ENCODE peak calls at places on chromosomes 16 and 17, in four cellular contexts. One of them, this sample, is unnamed.

GRCh38 chr16:75109732-75110243 is 6.8 kb downstream of the LDHD start:
- DNase-seq in mammary epithelial cell: peak
- DNase-seq in left lung: peak
- DNase-seq in right atrium auricular region: no peak
- DNase-seq in this sample: no peak

GRCh38 chr17:30716461-30717289 is 107.8 kb downstream of the CRLF3 start:
- DNase-seq in right atrium auricular region: no peak
- DNase-seq in mammary epithelial cell: no peak
- DNase-seq in left lung: peak
- DNase-seq in this sample: no peak

GRCh38 chr17:55261311-55261710 is 3.4 kb upstream of the HLF start:
- DNase-seq in right atrium auricular region: no peak
- DNase-seq in left lung: no peak
- DNase-seq in mammary epithelial cell: no peak
- DNase-seq in this sample: no peak

GRCh38 chr17:17504341-17505140 is 8.3 kb upstream of the RASD1 start:
- DNase-seq in left lung: peak
- DNase-seq in mammary epithelial cell: no peak
- DNase-seq in right atrium auricular region: no peak
- DNase-seq in this sample: no peak

GRCh38 chr17:869067-869466 is 86.9 kb downstream of the MRM3 start:
- DNase-seq in mammary epithelial cell: no peak
- DNase-seq in left lung: no peak
- DNase-seq in right atrium auricular region: peak
- DNase-seq in this sample: no peak

GRCh38 chr16:88372522-88372921 is 10.2 kb upstream of the ZNF469 start:
- DNase-seq in mammary epithelial cell: no peak
- DNase-seq in left lung: no peak
- DNase-seq in right atrium auricular region: no peak
- DNase-seq in this sample: no peak

GRCh38 chr17:81542431-81543338 is 9.5 kb downstream of the FAAP100 start:
- DNase-seq in left lung: peak
- DNase-seq in mammary epithelial cell: no peak
- DNase-seq in right atrium auricular region: no peak
- DNase-seq in this sample: no peak

GRCh38 chr16:684067-684794 is at the start of gene JMJD8:
- DNase-seq in left lung: peak
- DNase-seq in mammary epithelial cell: peak
- DNase-seq in right atrium auricular region: peak
- DNase-seq in this sample: peak

GRCh38 chr16:264440-264951 is 11.2 kb downstream of the RGS11 start:
- DNase-seq in mammary epithelial cell: no peak
- DNase-seq in right atrium auricular region: no peak
- DNase-seq in left lung: no peak
- DNase-seq in this sample: no peak

GRCh38 chr17:81590121-81590520 is 38.0 kb upstream of the FAAP100 start:
- DNase-seq in right atrium auricular region: no peak
- DNase-seq in left lung: no peak
- DNase-seq in mammary epithelial cell: no peak
- DNase-seq in this sample: no peak

GRCh38 chr17:1558401-1558800 is 4.2 kb downstream of the PITPNA start:
- DNase-seq in mammary epithelial cell: no peak
- DNase-seq in right atrium auricular region: no peak
- DNase-seq in left lung: no peak
- DNase-seq in this sample: no peak

GRCh38 chr17:69179227-69179952 is 37.7 kb upstream of the ABCA6 start:
- DNase-seq in right atrium auricular region: no peak
- DNase-seq in left lung: no peak
- DNase-seq in mammary epithelial cell: peak
- DNase-seq in this sample: no peak

GRCh38 chr16:83808573-83809014 is 816 bp downstream of the HSBP1 start:
- DNase-seq in left lung: no peak
- DNase-seq in mammary epithelial cell: no peak
- DNase-seq in right atrium auricular region: peak
- DNase-seq in this sample: no peak

GRCh38 chr17:1865252-1866037 is 35.6 kb downstream of the RPA1 start:
- DNase-seq in mammary epithelial cell: peak
- DNase-seq in left lung: no peak
- DNase-seq in right atrium auricular region: no peak
- DNase-seq in this sample: no peak

GRCh38 chr17:2695243-2695960 is 16.2 kb downstream of the CLUH start:
- DNase-seq in left lung: peak
- DNase-seq in right atrium auricular region: no peak
- DNase-seq in mammary epithelial cell: no peak
- DNase-seq in this sample: no peak

GRCh38 chr17:80937501-80938356 is 53.9 kb upstream of the CHMP6 start:
- DNase-seq in mammary epithelial cell: no peak
- DNase-seq in right atrium auricular region: no peak
- DNase-seq in left lung: no peak
- DNase-seq in this sample: no peak

GRCh38 chr16:77679901-77680300 is 42.4 kb upstream of the NUDT7 start:
- DNase-seq in mammary epithelial cell: no peak
- DNase-seq in left lung: no peak
- DNase-seq in right atrium auricular region: no peak
- DNase-seq in this sample: no peak

GRCh38 chr17:80527016-80527645 is 17.5 kb upstream of the RPTOR start:
- DNase-seq in right atrium auricular region: no peak
- DNase-seq in left lung: no peak
- DNase-seq in mammary epithelial cell: peak
- DNase-seq in this sample: no peak

GRCh38 chr16:50708373-50709060 is 15.1 kb downstream of the NOD2 start:
- DNase-seq in left lung: no peak
- DNase-seq in right atrium auricular region: no peak
- DNase-seq in mammary epithelial cell: no peak
- DNase-seq in this sample: no peak

GRCh38 chr17:37081287-37081686 is 132.5 kb downstream of the AATF start:
- DNase-seq in mammary epithelial cell: no peak
- DNase-seq in left lung: no peak
- DNase-seq in right atrium auricular region: no peak
- DNase-seq in this sample: no peak

DNA sequence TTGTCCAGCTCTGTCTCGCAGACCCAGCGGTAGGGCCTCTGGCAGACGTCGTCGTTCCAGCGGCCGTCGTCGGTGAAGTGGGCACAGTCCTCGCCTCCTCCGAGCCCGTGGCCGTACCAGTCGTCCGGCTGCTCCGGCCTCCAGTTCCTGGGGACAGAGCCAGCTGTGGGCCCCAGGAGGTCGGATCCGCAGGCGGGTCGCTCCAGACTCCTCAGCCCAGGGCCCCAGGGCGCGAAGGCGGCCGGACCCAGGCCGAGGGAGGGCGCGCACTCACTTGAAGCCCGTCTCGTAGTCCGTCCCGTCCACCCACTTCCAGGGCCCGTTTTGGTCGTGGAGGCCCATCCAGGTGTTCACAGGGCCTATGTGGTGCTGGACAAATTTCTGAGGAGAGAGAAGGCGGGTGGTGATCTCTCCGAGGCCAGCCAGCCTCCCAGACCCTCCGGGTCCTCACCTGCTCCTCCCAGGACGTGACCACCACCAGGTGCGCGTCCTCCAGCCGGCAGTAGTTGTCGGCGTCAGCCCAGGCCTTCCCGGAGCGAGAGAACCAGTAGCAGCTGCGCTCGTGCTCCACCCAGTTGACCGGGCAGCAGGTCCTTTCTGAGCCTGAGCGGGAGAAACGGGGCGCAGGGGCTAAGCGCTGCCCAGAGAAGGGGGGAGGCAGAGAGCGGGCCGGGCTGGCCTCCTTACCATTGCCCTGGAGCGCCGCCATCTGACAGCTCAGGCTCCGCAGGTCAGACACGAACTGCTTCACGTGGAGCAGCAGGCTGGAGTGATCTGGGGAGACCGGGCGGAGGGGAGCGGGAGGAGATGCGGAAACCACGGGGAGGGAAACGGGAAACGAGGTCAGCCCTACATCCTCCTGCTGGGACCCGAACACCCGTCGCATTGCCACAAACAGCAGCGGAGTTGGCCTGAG is 5.2 kb downstream of the ASGR1 start:
- DNase-seq in mammary epithelial cell: no peak
- DNase-seq in right atrium auricular region: no peak
- DNase-seq in left lung: peak
- DNase-seq in this sample: no peak
- TF ChIP-seq CTCF in mammary epithelial cell: peak
- TF ChIP-seq CTCF in right atrium auricular region: peak
- TF ChIP-seq CTCF in left lung: no peak
- TF ChIP-seq CTCF in this sample: no peak

DNA sequence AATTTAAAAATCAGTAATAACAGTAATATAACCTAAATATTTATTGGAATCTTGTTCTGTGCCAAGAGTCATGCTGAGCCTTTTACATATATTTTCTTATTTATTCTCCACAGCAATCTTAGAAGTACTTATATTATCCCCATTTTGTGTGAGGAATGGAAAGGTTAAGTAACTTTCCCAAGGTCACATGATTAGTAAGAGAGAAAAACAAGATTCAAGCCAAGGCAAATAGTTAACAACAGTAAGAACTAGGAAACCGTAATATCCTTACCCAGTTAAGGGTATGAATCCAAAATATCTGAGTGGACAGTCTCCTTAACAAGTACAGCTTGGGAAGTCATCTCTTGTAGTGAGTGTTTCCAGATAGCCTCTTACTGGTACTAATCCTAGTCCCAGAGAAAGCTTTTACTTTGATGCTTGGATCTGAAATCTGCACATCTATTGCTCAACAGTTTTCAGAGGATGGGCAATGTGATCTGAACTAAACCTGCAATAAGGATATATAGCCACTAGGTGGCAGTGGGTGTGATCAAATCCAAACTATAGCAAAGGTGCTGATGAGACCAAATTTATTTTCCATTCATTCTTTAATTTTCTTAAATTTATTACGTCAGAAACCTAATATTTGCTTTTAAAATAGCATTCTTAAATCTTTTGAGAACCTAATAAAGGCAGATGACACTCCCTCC is 23.3 kb downstream of the SHISA6 start:
- DNase-seq in mammary epithelial cell: no peak
- DNase-seq in right atrium auricular region: no peak
- DNase-seq in left lung: no peak
- DNase-seq in this sample: no peak
- TF ChIP-seq CTCF in mammary epithelial cell: peak
- TF ChIP-seq CTCF in right atrium auricular region: peak
- TF ChIP-seq CTCF in left lung: peak
- TF ChIP-seq CTCF in this sample: peak

GRCh38 chr17:35174835-35175334 is 19.3 kb downstream of the SLC35G3 start:
- DNase-seq in left lung: no peak
- DNase-seq in right atrium auricular region: no peak
- DNase-seq in mammary epithelial cell: no peak
- DNase-seq in this sample: no peak

GRCh38 chr17:35171834-35172233 is 22.4 kb downstream of the SLC35G3 start:
- DNase-seq in left lung: no peak
- DNase-seq in mammary epithelial cell: peak
- DNase-seq in right atrium auricular region: no peak
- DNase-seq in this sample: no peak

GRCh38 chr17:35167666-35168065 is 20.0 kb downstream of the UNC45B start:
- DNase-seq in left lung: no peak
- DNase-seq in right atrium auricular region: no peak
- DNase-seq in mammary epithelial cell: peak
- DNase-seq in this sample: no peak

GRCh38 chr17:35169964-35170363 is 22.3 kb downstream of the UNC45B start:
- DNase-seq in mammary epithelial cell: no peak
- DNase-seq in left lung: no peak
- DNase-seq in right atrium auricular region: no peak
- DNase-seq in this sample: no peak

DNA sequence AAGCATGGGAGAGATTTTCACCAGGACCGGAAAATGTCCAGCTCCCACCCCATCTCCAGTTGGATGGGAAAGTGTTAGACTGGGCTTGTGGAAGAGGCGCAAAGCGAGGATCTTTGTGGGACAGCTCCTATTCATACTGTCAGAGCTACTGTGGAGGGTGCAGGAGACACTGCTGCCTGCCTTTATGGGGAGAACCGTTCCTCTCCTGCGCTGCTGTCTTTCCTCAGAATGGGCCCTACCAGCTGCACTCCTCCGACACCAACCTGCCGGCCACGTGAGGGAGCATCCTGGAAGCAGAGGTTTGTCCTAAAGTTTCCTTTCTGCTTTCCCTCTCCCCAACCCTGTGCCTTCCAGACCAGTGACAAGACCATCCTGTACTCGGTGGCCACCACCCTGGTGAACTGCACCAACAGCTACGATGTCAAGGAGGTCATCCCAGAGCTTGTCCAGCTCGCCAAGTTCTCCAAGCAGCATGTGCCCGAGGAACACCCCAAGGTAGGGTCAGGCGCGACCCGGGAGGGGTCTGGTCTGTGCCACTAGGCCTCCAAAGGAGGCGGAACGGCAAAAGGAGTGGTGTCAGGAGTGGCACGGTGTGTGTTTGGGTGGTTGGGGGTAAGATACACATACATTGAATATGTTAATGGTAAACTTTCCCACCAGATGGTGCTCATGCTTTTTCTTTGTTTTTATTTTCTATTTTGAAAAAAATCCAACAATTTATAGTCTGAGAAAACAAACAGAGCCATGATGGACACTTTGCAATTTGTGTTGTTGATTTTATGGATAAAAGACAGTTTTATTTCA is 23.0 kb downstream of the SLC35G3 start:
- DNase-seq in mammary epithelial cell: peak
- DNase-seq in left lung: no peak
- DNase-seq in right atrium auricular region: no peak
- DNase-seq in this sample: no peak
- TF ChIP-seq CTCF in mammary epithelial cell: peak
- TF ChIP-seq CTCF in left lung: no peak
- TF ChIP-seq CTCF in right atrium auricular region: peak
- TF ChIP-seq CTCF in this sample: no peak

GRCh38 chr16:13463619-13464018 is 456.3 kb upstream of the ERCC4 start:
- DNase-seq in right atrium auricular region: no peak
- DNase-seq in left lung: no peak
- DNase-seq in mammary epithelial cell: no peak
- DNase-seq in this sample: no peak
- TF ChIP-seq CTCF in right atrium auricular region: no peak
- TF ChIP-seq CTCF in left lung: no peak
- TF ChIP-seq CTCF in mammary epithelial cell: peak
- TF ChIP-seq CTCF in this sample: no peak

GRCh38 chr16:57091990-57092785 is at the start of gene CPNE2:
- DNase-seq in right atrium auricular region: no peak
- DNase-seq in mammary epithelial cell: no peak
- DNase-seq in left lung: peak
- DNase-seq in this sample: peak
- TF ChIP-seq CTCF in right atrium auricular region: no peak
- TF ChIP-seq CTCF in mammary epithelial cell: no peak
- TF ChIP-seq CTCF in left lung: no peak
- TF ChIP-seq CTCF in this sample: no peak

DNA sequence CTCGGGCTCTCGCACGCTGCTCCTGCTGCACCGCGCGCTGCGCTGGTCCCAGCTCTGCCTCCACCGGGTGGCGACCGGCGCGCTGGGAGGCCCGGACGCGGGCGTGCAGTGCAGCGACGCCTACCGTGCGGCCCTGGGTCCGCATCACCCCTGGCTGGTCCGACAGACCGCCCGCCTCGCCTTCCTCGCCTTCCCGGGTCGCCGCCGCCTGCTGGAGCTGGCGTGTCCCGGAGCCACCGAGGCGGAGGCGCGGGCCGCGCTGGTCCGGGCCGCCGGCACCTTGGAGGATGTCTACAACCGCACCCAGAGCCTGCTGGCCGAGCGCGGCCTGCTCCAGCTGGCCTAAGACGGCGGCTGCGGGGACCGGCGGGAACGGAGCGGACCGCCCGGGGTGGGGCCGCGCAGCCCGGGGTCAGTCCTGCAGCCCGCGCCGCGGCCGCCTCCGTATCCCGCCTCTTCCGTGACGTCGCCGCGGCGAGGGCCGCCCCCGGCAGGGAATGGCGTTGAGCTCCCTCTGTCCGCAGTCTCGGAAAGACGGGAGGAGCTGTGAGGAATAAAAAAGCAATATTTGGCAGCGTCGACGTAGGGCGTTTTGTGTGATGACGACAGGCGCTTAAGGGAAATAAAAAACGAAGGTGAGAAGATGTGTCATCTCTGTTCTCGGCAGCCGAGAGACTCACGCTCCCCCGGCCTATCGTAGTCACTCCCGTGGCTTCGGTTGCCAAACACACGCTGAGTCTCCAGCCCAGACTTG is 1.4 kb downstream of the GLTPD2 start:
- DNase-seq in right atrium auricular region: peak
- DNase-seq in mammary epithelial cell: peak
- DNase-seq in left lung: peak
- DNase-seq in this sample: peak
- TF ChIP-seq CTCF in right atrium auricular region: peak
- TF ChIP-seq CTCF in mammary epithelial cell: peak
- TF ChIP-seq CTCF in left lung: peak
- TF ChIP-seq CTCF in this sample: peak

This sample was measured in mesothelial cell of epicardium.